ENCODE peak calls at places on chromosomes 5 and 9, in four cellular contexts. W, R, O and M are unnamed samples.

GRCh38 chr5:135219239-135219638 is 179.8 kb downstream of the MACROH2A1 start:
- DNase-seq in R (no peak), O (no peak), W (no peak), M (no peak)

GRCh38 chr5:91049800-91050199 is 333.3 kb downstream of the ARRDC3 start:
- DNase-seq in W (no peak), O (no peak), R (no peak), M (peak)

GRCh38 chr9:98781588-98782383 is 14.6 kb downstream of the ANKS6 start:
- DNase-seq in W (peak), O (no peak), R (no peak), M (no peak)

GRCh38 chr5:76371955-76372319 is 31.1 kb upstream of the IQGAP2 start:
- DNase-seq in W (no peak), O (no peak), R (no peak), M (no peak)

GRCh38 chr5:9212605-9213004 is 333.3 kb downstream of the SEMA5A start:
- DNase-seq in W (no peak), O (no peak), R (no peak), M (peak)

GRCh38 chr9:98215821-98216220 is 23.4 kb upstream of the CORO2A start:
- DNase-seq in W (no peak), R (no peak), O (no peak), M (peak)

GRCh38 chr5:57066921-57067914 is 106.6 kb upstream of the GPBP1 start:
- DNase-seq in W (no peak), O (no peak), R (no peak), M (peak)

GRCh38 chr5:178839319-178839704 is 20.4 kb upstream of the ZNF354B start:
- DNase-seq in O (peak), R (peak), W (no peak), M (peak)

GRCh38 chr5:142856269-142856668 is 86.1 kb downstream of the ARHGAP26 start:
- DNase-seq in R (no peak), W (no peak), O (peak), M (no peak)

GRCh38 chr9:81499571-81499970 is 189.8 kb downstream of the TLE1 start:
- DNase-seq in O (no peak), R (no peak), W (no peak), M (no peak)

GRCh38 chr9:89351584-89351983 is 33.3 kb downstream of the SECISBP2 start:
- DNase-seq in O (no peak), R (no peak), W (no peak), M (no peak)

GRCh38 chr9:4979224-4979623 is 5.8 kb upstream of the JAK2 start:
- DNase-seq in W (no peak), R (no peak), O (no peak), M (peak)

GRCh38 chr5:43947870-43948269 is 344.9 kb downstream of the NNT start:
- DNase-seq in O (no peak), W (no peak), R (no peak), M (no peak)

GRCh38 chr9:83707518-83707767 is 315 bp downstream of the UBQLN1 start:
- DNase-seq in W (no peak), O (no peak), R (no peak), M (peak)